ENCODE peak calls at places on chromosomes 13 and 19, in six cellular contexts. E, U, S, G, I and X are unnamed samples.

GRCh38 chr13:50714886-50715285 is 128.6 kb downstream of the DLEU7 start:
- DNase-seq in I (no peak), U (no peak), G (no peak), E (no peak), S (no peak), X (no peak)

GRCh38 chr13:23871616-23872220 is 17.5 kb downstream of the MIPEP start:
- DNase-seq in G (peak; percentile 39), I (no peak), U (no peak), E (no peak), S (no peak), X (no peak)

GRCh38 chr19:5571777-5572176 is 4.0 kb upstream of the TINCR start:
- DNase-seq in G (no peak), U (no peak), I (no peak), S (no peak), E (no peak), X (no peak)

GRCh38 chr13:39311619-39312018 is 273.4 kb downstream of the NHLRC3 start:
- DNase-seq in I (no peak), E (no peak), G (no peak), S (no peak), U (no peak), X (no peak)

GRCh38 chr19:49824662-49825061 is 6.6 kb downstream of the MED25 start:
- DNase-seq in S (no peak), U (no peak), E (no peak), G (no peak), I (no peak), X (no peak)

GRCh38 chr19:1855828-1856255 is 7.5 kb downstream of the KLF16 start:
- DNase-seq in S (no peak), G (no peak), E (no peak), I (no peak), U (no peak), X (no peak)

GRCh38 chr13:25300861-25301346 is 521 bp upstream of the NUP58 start:
- DNase-seq in G (no peak), I (peak; percentile 5), U (no peak), E (no peak), S (no peak), X (no peak)

GRCh38 chr13:112213467-112214245 is 146.7 kb downstream of the SOX1 start:
- DNase-seq in I (no peak), G (peak; percentile 28), E (no peak), U (no peak), S (no peak), X (no peak)

GRCh38 chr19:18636969-18637629 is at the start of gene KLHL26:
- DNase-seq in S (no peak), G (no peak), E (no peak), U (no peak), I (peak; percentile 89), X (no peak)

GRCh38 chr19:7099597-7099921 is 30.1 kb downstream of the ZNF557 start:
- DNase-seq in S (no peak), G (no peak), I (no peak), U (no peak), E (peak; percentile 71), X (no peak)

GRCh38 chr19:52542984-52543664 is 15.7 kb downstream of the ZNF808 start:
- DNase-seq in I (no peak), U (peak; percentile 66), E (no peak), S (no peak), G (no peak), X (no peak)

GRCh38 chr13:113735750-113736149 is 23.3 kb upstream of the TMEM255B start:
- DNase-seq in E (no peak), I (no peak), U (no peak), S (no peak), G (no peak), X (no peak)

GRCh38 chr13:50403311-50403710 is 388.1 kb downstream of the KCNRG start:
- DNase-seq in G (peak; percentile 78), S (no peak), U (no peak), I (no peak), E (no peak), X (no peak)

GRCh38 chr19:42601811-42602443 is 7.2 kb upstream of the CEACAM8 start:
- DNase-seq in U (no peak), G (peak; percentile 9), E (no peak), I (no peak), S (peak; percentile 33), X (no peak)

GRCh38 chr13:96492758-96493157 is 402.9 kb downstream of the HS6ST3 start:
- DNase-seq in G (no peak), I (no peak), E (no peak), S (no peak), U (no peak), X (no peak)

GRCh38 chr19:4057913-4058695 is 8.6 kb downstream of the ZBTB7A start:
- DNase-seq in U (no peak), E (no peak), S (peak; percentile 92), G (peak; percentile 90), I (no peak), X (no peak)

GRCh38 chr19:53520163-53520546 is 17.8 kb upstream of the ZNF331 start:
- DNase-seq in E (no peak), S (no peak), G (no peak), I (no peak), U (no peak), X (no peak)

GRCh38 chr19:42189133-42189532 is 28.3 kb downstream of the DEDD2 start:
- DNase-seq in U (no peak), S (no peak), I (no peak), G (no peak), E (no peak), X (no peak)

GRCh38 chr13:60392136-60392535 is 4.9 kb upstream of the TDRD3 start:
- DNase-seq in U (no peak), S (no peak), I (no peak), E (no peak), G (no peak), X (no peak)

GRCh38 chr19:53518061-53518460 is 19.9 kb upstream of the ZNF331 start:
- DNase-seq in I (no peak), S (no peak), G (no peak), U (no peak), E (no peak), X (no peak)

GRCh38 chr19:54436561-54437229 is 12.3 kb upstream of the LENG8 start:
- DNase-seq in G (no peak), E (no peak), S (no peak), U (no peak), I (no peak), X (no peak)

GRCh38 chr19:39211731-39212376 is 7.8 kb upstream of the SYCN start:
- DNase-seq in I (no peak), G (no peak), S (no peak), U (no peak), E (no peak), X (no peak)

GRCh38 chr19:38932425-38933179 is 1.9 kb downstream of the MRPS12 start:
- DNase-seq in U (no peak), I (no peak), S (no peak), G (peak; percentile 63), E (no peak), X (no peak)

GRCh38 chr13:112622375-112622774 is 34.4 kb upstream of the TUBGCP3 start:
- DNase-seq in S (no peak), I (no peak), U (no peak), G (no peak), E (no peak), X (no peak)

GRCh38 chr19:55590621-55591020 is 8.7 kb downstream of the FIZ1 start:
- DNase-seq in G (no peak), E (no peak), I (no peak), U (no peak), S (peak; percentile 66), X (no peak)

GRCh38 chr13:93172109-93172508 is 54.5 kb upstream of the GPC6 start:
- DNase-seq in S (no peak), U (no peak), I (no peak), E (no peak), G (peak; percentile 9), X (no peak)

GRCh38 chr13:76638160-76638559 is 248.0 kb downstream of the KCTD12 start:
- DNase-seq in I (no peak), G (no peak), E (no peak), S (no peak), U (no peak), X (no peak)
- TF ChIP-seq TAF1 in I (no peak), G (no peak), E (no peak), S (no peak), U (no peak), X (no peak)

DNA sequence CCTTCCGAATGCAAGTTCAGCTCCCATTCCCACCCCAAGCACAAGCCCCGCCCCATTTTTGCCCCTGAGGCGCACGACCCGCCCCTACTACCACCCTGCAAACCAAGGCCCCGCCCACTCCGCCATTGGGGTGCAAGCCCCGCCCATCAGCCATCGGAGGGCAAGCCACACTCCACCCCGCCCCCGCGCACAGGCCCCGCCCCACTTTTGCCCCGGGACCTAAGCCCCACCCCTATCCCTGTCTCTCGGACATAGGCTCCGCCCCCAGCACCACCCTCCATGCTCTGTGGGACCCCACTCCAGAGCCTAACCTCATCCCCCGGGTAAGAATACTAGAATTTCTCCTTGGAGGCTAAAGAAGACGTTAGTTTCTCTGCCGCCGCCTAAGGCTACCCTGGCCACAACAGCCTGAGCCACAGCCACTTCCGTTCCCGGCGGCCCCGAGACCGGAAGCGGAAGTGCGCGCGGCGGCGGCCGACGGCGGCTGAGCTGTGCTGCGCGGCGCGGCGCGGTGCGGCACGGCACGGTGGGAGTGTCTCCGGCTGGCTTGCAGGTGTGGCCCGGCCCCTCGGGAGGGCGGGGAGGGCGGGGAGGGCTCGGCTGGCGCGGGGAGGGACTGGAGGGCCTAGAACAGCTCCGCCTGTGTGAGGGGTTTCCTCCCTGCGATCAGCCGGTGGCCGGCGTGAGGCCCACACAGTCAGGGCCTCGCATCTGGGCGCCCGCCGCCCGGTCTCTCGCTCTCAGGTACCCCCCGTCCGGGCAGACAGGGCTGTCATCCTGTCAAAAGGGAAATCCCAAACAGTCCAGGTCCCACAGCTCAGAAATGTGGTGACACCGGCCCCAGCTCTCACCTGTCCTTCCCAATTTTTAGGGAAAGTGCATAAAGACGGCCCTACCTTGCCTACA is at the start of gene ZNF333:
- DNase-seq in S (peak; percentile 99), E (peak; percentile 85), U (peak; percentile 68), G (peak; percentile 75), I (peak; percentile 82), X (peak; percentile 81)
- TF ChIP-seq POLR2A in S (peak; percentile 93), E (peak; percentile 86), U (peak; percentile 91), G (peak; percentile 90), I (peak; percentile 94), X (peak; percentile 79)

DNA sequence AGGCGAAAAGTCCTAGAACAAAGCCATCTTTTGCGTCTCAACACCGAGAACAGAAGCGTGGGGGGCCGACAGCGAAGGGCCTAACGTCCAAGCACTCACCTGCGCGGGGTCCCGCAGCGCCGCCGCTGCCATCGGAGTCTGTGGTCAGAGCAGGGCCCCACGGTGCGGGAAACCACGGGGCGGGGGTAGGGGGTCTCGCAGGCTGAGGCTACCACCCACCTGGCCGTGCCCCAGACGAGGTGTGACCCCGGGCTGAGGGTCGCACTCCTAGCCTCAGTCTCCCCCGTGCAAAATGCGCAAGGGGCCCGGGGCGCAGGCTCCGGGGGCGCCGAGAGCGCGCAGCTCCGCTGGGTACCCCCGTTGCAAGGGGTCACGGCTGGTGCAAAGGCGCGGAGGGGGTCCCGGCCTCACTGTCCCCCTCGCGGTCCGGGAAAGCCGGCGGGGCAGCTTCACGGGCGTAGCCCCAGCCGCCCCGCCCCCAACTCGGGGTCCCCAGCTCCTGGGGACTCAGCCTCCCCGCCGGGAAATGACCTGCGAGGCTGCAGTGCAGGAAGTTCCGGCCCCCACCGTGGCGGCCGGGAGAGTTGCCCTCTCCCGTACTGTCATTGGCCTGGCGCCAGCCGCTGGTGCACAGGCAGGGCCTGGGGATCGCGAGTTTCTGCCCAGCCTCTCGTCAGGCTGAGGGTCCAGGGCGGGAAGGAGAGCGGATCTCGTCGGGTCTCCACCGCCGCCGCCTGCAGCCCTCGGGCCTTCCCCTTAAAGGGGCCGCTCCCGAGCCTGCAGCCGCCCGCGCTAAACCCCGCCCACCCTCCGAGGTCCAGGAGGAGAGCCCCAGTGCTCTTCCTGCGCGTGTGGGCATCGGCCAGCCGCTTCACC is at the start of gene ZNF792:
- DNase-seq in U (no peak), G (peak; percentile 56), I (peak; percentile 70), S (peak; percentile 78), E (peak; percentile 7), X (peak; percentile 78)
- TF ChIP-seq TAF1 in U (no peak), G (peak; percentile 63), I (no peak), S (peak; percentile 31), E (peak; percentile 38), X (no peak)

GRCh38 chr19:10692673-10693264 is 8.5 kb upstream of the QTRT1 start:
- DNase-seq in S (no peak), I (no peak), U (no peak), G (no peak), E (no peak), X (no peak)
- TF ChIP-seq POLR2A in S (peak; percentile 62), I (peak; percentile 31), U (peak; percentile 19), G (peak; percentile 13), E (no peak), X (no peak)